ENCODE peak calls at places on chromosomes 2 and 18, in seven cellular contexts. S is Peyer's patch, E is AML-193, H is GM12892, T is NCI-H345, I is GM06990, V is smooth muscle cell of the brain vasculature. Q is an unnamed sample.

GRCh38 chr2:152740743-152741328 is 22.4 kb downstream of the ARL6IP6 start:
- DNase-seq in H (no peak), T (peak), S (no peak), E (peak), V (peak), I (no peak), Q (no peak)

GRCh38 chr18:50190926-50191325 is 4.0 kb downstream of the MYO5B start:
- DNase-seq in E (no peak), T (no peak), S (no peak), V (no peak), I (no peak), H (no peak), Q (no peak)

GRCh38 chr2:12177052-12177994 is 430.9 kb downstream of the LPIN1 start:
- DNase-seq in T (no peak), H (peak), I (peak), E (peak), S (no peak), V (no peak), Q (peak)

GRCh38 chr2:39737661-39738060 is 41.4 kb downstream of the THUMPD2 start:
- DNase-seq in I (no peak), T (no peak), V (peak), E (no peak), H (no peak), S (no peak), Q (peak)

GRCh38 chr2:213150315-213150951 is 979 bp downstream of the IKZF2 start:
- DNase-seq in S (no peak), I (no peak), H (no peak), T (no peak), E (no peak), V (no peak), Q (peak)

GRCh38 chr2:125455110-125455509 is 1200.8 kb upstream of the GYPC start:
- DNase-seq in H (no peak), V (no peak), E (no peak), I (peak), S (no peak), T (no peak), Q (no peak)

GRCh38 chr18:12403601-12404506 is 3.9 kb upstream of the PRELID3A start:
- DNase-seq in S (no peak), V (peak), E (no peak), T (no peak), H (no peak), I (no peak), Q (peak)

GRCh38 chr2:96526615-96527014 is 9.9 kb upstream of the ARID5A start:
- DNase-seq in S (no peak), V (no peak), T (no peak), E (no peak), I (no peak), H (no peak), Q (no peak)

GRCh38 chr2:105517814-105518705 is 119.2 kb upstream of the FHL2 start:
- DNase-seq in I (no peak), S (no peak), T (no peak), H (no peak), E (no peak), V (peak), Q (no peak)

GRCh38 chr2:53104263-53104662 is 663.3 kb upstream of the CHAC2 start:
- DNase-seq in V (no peak), T (no peak), S (no peak), E (no peak), H (no peak), I (no peak), Q (peak)

GRCh38 chr2:241218131-241219029 is 29.9 kb downstream of the ANO7 start:
- DNase-seq in V (no peak), E (peak), I (peak), S (no peak), T (peak), H (no peak), Q (peak)

GRCh38 chr18:77071711-77072292 is 60.8 kb downstream of the MBP start:
- DNase-seq in E (no peak), T (no peak), I (no peak), V (peak), H (no peak), S (no peak), Q (no peak)

GRCh38 chr18:45775241-45775676 is 50.2 kb upstream of the SIGLEC15 start:
- DNase-seq in I (peak), T (no peak), S (peak), V (peak), H (peak), E (no peak), Q (peak)

GRCh38 chr2:205405752-205406151 is 276.5 kb upstream of the NRP2 start:
- DNase-seq in H (no peak), T (no peak), I (no peak), V (peak), E (no peak), S (no peak), Q (no peak)

GRCh38 chr2:70089220-70089945 is 2.1 kb downstream of the PCBP1 start:
- DNase-seq in T (peak), S (peak), E (no peak), V (no peak), I (peak), H (no peak), Q (no peak)

GRCh38 chr2:105396254-105397024 is 2.4 kb downstream of the FHL2 start:
- DNase-seq in T (no peak), I (no peak), V (no peak), H (no peak), S (peak), E (no peak), Q (peak)

GRCh38 chr18:62399781-62400308 is 74.7 kb downstream of the TNFRSF11A start:
- DNase-seq in T (peak), V (no peak), I (no peak), H (no peak), S (no peak), E (no peak), Q (peak)

GRCh38 chr2:101038455-101039255 is 36.6 kb downstream of the RPL31 start:
- DNase-seq in V (no peak), I (no peak), S (no peak), T (no peak), H (no peak), E (peak), Q (peak)

GRCh38 chr2:102806250-102806837 is 44.5 kb downstream of the TMEM182 start:
- DNase-seq in S (peak), I (no peak), E (peak), H (peak), T (peak), V (peak), Q (peak)

GRCh38 chr18:52822160-52822559 is 482.2 kb downstream of the DCC start:
- DNase-seq in S (no peak), T (no peak), V (no peak), I (no peak), E (no peak), H (no peak), Q (no peak)

GRCh38 chr2:202375006-202375610 is 1.0 kb upstream of the BMPR2 start:
- DNase-seq in E (no peak), V (peak), S (peak), T (peak), I (peak), H (peak), Q (peak)

GRCh38 chr2:96891591-96892333 is 21.9 kb upstream of the SEMA4C start:
- DNase-seq in H (no peak), S (no peak), E (no peak), V (no peak), I (no peak), T (no peak), Q (peak)

GRCh38 chr2:28989973-28990372 is 8.9 kb downstream of the TOGARAM2 start:
- DNase-seq in S (no peak), I (no peak), T (no peak), H (no peak), V (no peak), E (no peak), Q (no peak)

GRCh38 chr18:54775686-54776085 is 52.6 kb upstream of the RAB27B start:
- DNase-seq in I (no peak), T (no peak), S (no peak), H (no peak), E (no peak), V (no peak), Q (no peak)

GRCh38 chr2:98134138-98134537 is 47.2 kb downstream of the VWA3B start:
- DNase-seq in I (peak), T (no peak), V (no peak), S (no peak), H (peak), E (peak), Q (peak)

GRCh38 chr2:2831656-2832055 is 500.6 kb upstream of the MYT1L start:
- DNase-seq in T (no peak), H (no peak), E (no peak), V (no peak), I (no peak), S (no peak), Q (peak)

GRCh38 chr18:34121157-34121807 is 103.4 kb downstream of the NOL4 start:
- DNase-seq in T (no peak), S (no peak), V (peak), E (no peak), H (no peak), I (no peak), Q (peak)

Q was measured in islet precursor cell.